ENCODE peak calls at places on chromosome 15, in nine cellular contexts. A, S, Z, X, Q, Y, U, J and M are unnamed samples. For H3K4me1, the result is how much of the 10 kb centered on the place peaks cover.

GRCh38 chr15:35078221-35078915 is 6.7 kb downstream of the NANOGP8 start:
- DNase-seq in A (no peak), S (peak), Z (no peak), X (no peak), Q (no peak), Y (peak), U (no peak), J (peak), M (peak)

GRCh38 chr15:44550256-44550655 is 13.3 kb downstream of the EIF3J start:
- DNase-seq in A (no peak), S (no peak), Z (peak), X (no peak), Q (no peak), Y (peak), U (no peak), J (no peak), M (peak)

GRCh38 chr15:68209735-68210408 is 4.7 kb upstream of the CALML4 start:
- DNase-seq in A (peak), S (no peak), Z (no peak), X (peak), Q (no peak), Y (no peak), U (no peak), J (no peak), M (no peak)

GRCh38 chr15:31732695-31733094 is 297.6 kb upstream of the CHRNA7 start:
- DNase-seq in A (no peak), S (no peak), Z (no peak), X (no peak), Q (no peak), Y (no peak), U (no peak), J (no peak), M (no peak)

GRCh38 chr15:101027273-101027901 is 108.2 kb downstream of the LRRK1 start:
- DNase-seq in A (peak), S (peak), Z (no peak), X (no peak), Q (peak), Y (no peak), U (no peak), J (no peak), M (no peak)

GRCh38 chr15:39213385-39213840 is 367.5 kb upstream of the THBS1 start:
- DNase-seq in A (no peak), S (no peak), Z (peak), X (peak), Q (peak), Y (peak), U (no peak), J (peak), M (peak)

GRCh38 chr15:94031072-94031471 is 200.3 kb upstream of the MCTP2 start:
- DNase-seq in A (no peak), S (no peak), Z (no peak), X (no peak), Q (no peak), Y (no peak), U (no peak), J (no peak), M (no peak)

GRCh38 chr15:68310178-68310810 is 32.7 kb downstream of the FEM1B start:
- DNase-seq in A (peak), S (peak), Z (no peak), X (peak), Q (peak), Y (no peak), U (no peak), J (no peak), M (no peak)

GRCh38 chr15:40787344-40787841 is 17.6 kb downstream of the C15orf62 start:
- DNase-seq in A (no peak), S (no peak), Z (peak), X (no peak), Q (no peak), Y (no peak), U (no peak), J (peak), M (no peak)

GRCh38 chr15:40782609-40783227 is 12.9 kb downstream of the C15orf62 start:
- DNase-seq in A (peak), S (peak), Z (peak), X (no peak), Q (peak), Y (peak), U (peak), J (peak), M (peak)

GRCh38 chr15:40787991-40788390 is 18.2 kb downstream of the C15orf62 start:
- DNase-seq in A (no peak), S (no peak), Z (no peak), X (no peak), Q (no peak), Y (no peak), U (no peak), J (no peak), M (no peak)

GRCh38 chr15:40785158-40785557 is 15.4 kb downstream of the C15orf62 start:
- DNase-seq in A (no peak), S (no peak), Z (peak), X (no peak), Q (no peak), Y (no peak), U (no peak), J (no peak), M (no peak)

DNA sequence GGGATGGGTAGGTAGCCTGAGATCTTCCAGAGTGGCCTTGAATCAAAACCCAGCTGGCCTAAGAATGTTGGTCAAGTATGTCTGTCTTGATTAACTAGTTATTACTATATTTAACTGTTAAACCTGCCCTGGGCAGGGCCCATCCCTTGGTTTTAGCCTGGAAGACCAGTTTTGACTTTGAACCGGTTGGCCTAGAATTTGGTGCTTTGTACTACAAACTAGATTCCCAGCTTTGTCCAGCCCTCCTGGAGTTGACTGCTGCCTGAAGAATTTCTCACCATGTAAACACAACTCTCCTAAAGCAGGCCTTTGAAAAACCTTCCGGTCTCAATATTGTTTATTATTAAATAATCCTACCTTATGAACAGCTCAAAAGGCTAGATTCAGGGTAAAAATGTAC is 16.0 kb downstream of the C15orf62 start:
- DNase-seq in A (no peak), S (no peak), Z (peak), X (no peak), Q (no peak), Y (no peak), U (no peak), J (no peak), M (no peak)
- H3K4me1 ChIP-seq in A (under half), S (under half), Z (half or more), X (under half), Q (under half), Y (under half), U (under half), J (under half), M (under half)

GRCh38 chr15:57911247-57911646 is 154.3 kb downstream of the ALDH1A2 start:
- DNase-seq in A (no peak), S (peak), Z (no peak), X (peak), Q (peak), Y (no peak), U (no peak), J (no peak), M (peak)

GRCh38 chr15:57915827-57916531 is 149.5 kb downstream of the ALDH1A2 start:
- DNase-seq in A (no peak), S (no peak), Z (no peak), X (no peak), Q (no peak), Y (no peak), U (no peak), J (no peak), M (no peak)

GRCh38 chr15:57917998-57918397 is 147.5 kb downstream of the ALDH1A2 start:
- DNase-seq in A (no peak), S (no peak), Z (no peak), X (no peak), Q (no peak), Y (no peak), U (no peak), J (no peak), M (no peak)

GRCh38 chr15:57916695-57917094 is 148.8 kb downstream of the ALDH1A2 start:
- DNase-seq in A (no peak), S (no peak), Z (no peak), X (no peak), Q (no peak), Y (no peak), U (no peak), J (no peak), M (peak)

DNA sequence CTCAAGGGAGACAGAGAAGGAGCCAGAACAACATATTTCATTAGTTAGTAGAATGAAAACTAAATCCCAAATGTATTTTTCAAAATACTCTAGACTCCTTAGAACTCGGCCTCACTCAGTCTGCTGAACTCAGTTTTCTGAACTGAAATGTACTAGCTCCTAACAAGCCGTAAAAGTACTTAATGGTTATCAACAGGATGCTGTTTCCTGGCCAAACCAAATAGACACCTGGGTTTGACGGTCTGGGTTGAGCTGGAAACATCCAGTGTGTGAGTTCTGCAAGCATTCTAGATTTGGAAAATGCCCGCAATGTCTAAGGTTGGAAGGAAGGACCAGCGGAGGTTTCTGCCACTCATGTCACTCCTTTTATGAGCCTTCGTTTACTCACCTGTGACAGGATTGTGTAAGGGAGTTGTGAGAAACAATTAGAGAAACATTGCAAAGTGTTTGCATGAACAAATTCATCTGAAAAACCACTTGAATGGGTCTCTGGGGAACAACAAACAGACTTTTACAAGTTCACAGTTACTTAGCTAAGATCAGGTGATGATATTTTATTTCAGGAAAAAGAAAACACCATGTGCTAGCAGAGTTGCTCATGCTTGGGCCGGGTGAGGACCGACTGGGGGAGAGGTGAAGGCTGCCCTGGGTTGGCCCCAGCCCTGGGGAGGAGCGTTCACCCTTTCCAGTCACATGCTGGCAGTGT is 151.0 kb downstream of the ALDH1A2 start:
- DNase-seq in A (no peak), S (no peak), Z (no peak), X (no peak), Q (no peak), Y (no peak), U (no peak), J (no peak), M (no peak)
- H3K4me3 ChIP-seq in A (no peak), S (no peak), Z (no peak), X (no peak), Q (no peak), Y (no peak), U (no peak), J (no peak), M (no peak)

DNA sequence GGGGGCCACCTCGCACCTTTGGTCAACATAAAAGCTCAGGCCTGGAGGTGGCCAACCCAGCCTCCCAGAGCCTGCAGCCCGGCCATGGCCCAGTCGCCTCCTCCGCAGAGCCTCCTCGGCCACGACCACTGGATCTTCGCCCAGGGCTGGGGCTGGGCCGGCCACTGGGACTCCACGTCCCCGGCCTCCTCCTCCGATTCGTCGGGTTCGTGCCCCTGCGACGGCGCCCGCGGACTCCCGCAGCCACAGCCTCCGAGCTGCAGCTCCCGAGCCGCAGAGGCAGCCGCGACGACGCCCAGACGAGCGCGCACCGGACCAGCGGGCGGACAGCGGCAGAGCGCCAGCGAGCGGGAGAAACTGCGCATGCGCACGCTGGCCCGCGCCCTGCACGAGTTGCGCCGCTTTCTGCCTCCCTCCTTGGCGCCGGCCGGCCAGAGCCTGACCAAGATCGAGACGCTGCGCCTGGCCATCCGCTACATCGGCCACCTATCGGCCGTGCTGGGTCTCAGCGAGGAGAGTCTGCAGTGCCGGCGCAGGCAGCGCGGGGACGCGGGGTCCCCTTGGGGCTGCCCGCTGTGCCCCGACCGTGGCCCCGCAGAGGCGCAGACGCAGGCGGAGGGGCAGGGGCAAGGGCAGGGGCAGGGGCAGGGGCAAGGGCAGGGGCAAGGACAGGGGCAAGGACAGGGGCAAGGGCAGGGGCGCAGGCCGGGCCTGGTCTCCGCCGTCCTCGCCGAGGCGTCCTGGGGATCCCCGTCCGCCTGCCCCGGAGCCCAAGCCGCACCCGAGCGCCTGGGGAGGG is at the start of gene MESP2:
- DNase-seq in A (peak), S (peak), Z (no peak), X (peak), Q (peak), Y (peak), U (no peak), J (peak), M (peak)
- TF ChIP-seq CTCF in A (peak), S (peak), Z (no peak), X (peak), Q (peak), Y (no peak), U (no peak), J (peak), M (peak)

DNA sequence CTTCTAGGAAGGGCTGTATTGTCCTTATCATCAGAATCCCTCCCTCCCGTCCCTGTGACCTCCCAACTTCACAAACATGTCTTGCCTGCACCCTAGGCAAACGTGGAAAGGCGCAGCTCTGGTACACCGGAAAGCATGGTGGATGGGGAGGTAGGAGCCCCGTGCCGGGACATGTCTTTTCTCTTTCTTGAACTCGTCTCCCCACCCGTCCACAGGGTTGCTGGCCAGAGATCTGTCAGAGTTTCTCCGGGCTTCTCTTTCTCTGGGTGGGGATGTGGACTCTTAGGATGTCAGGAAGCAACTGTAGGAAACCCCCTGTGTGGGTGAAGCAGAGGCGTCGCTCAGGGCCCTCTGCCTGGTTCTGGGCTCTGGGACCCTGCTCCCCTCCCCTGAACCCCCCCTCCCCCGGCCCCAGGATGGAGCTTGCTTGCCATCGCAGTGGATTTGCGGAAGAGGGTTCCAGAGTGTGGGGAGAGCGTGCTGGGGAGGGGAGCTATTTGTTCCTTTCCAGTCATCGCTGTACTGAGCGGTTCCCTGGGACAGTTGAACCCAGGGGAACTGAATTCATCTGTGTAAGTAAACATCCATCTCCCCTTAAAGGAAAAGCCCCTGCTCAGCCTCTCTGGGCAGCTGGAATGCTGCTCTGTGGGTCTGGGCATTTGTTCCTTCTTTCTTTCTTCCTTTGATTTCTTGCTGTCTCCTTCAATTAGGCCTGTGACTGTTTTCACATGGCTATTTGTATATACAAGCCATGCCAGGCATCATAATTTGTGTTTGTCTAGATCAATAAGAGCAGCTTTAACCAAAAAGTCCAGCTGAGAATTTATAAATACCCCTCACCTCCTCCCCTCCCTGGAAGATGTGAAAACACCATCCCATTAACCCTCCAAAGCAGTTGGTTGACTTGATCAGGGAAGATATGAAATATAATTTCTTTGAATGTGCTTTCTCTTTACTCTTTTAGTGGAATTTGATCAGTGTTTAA is 72.8 kb downstream of the SMAD3 start:
- DNase-seq in A (peak), S (no peak), Z (no peak), X (no peak), Q (no peak), Y (no peak), U (no peak), J (no peak), M (no peak)
- H3K4me1 ChIP-seq in A (half or more), S (under half), Z (under half), X (half or more), Q (half or more), Y (half or more), U (under half), J (under half), M (half or more)

DNA sequence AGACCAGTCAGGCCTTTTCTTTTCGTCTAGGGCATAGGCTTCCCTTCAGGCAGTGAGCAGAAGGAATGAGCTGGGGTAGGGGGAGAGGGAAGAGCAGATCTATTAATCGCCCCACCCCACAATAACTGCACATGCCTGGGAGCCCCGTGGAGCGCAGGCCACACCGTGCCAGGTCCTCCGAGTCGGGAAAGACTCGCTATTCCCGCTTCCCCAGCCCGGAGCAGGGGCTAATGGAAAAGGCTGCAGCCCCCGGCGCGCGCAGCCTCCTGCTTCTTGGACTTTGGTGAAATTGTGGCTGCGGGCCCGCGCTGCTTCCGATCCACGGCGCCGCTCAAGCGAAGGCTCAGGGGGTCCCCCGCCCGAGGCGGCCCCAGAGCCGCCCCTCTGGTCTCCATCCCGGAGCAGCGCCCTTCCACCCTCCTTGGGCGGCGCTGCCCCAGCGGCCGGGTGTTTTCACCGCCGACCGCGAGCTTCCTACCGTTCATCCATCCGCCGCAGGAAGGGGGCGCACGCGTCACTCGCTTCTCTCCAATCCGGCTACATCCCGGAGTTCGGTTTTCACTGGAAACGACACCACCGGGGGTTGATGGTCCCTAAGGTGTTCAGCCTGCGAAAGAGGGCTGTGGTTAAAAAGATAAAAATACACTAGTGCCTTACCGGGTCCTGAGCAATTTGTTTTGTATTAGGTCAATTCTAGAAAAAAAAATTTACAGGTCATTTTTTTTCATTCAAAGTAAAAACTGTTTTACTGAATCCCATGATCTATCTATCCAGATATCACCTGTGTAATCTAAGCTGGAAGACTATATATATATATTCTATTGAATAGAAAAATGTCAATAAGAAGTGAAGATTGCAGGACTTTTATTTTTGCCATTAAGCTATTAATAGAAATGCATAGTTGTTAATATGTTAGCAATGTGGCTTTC is 4.4 kb upstream of the SYNM start:
- DNase-seq in A (peak), S (peak), Z (peak), X (peak), Q (peak), Y (peak), U (no peak), J (peak), M (peak)
- H3K4me3 ChIP-seq in A (peak), S (peak), Z (peak), X (peak), Q (peak), Y (peak), U (no peak), J (peak), M (peak)

DNA sequence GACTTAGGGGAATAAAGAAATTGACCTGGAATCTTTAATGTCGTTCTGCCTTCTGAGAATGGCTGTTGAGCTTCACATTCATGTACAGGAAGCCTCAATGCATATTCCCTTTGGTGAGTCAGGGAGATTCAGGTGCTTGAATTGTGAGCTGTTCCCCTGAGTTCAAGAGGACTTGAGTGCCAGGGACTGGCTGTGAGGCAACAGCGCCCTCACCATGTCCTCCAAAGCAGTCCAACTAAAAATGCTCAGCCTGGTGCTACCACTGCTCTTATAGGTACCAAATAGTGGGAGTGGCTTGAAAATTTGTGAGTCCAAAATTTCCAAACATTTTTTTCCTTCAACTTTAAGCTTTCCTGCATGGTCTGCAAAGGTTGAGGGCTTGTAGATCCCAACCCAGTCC is 54.1 kb downstream of the LEO1 start:
- DNase-seq in A (no peak), S (peak), Z (peak), X (no peak), Q (no peak), Y (peak), U (no peak), J (peak), M (peak)
- TF ChIP-seq CTCF in A (no peak), S (peak), Z (peak), X (peak), Q (no peak), Y (peak), U (no peak), J (peak), M (peak)

GRCh38 chr15:80399508-80399907 is 4.7 kb upstream of the ARNT2 start:
- DNase-seq in A (no peak), S (no peak), Z (no peak), X (no peak), Q (no peak), Y (no peak), U (no peak), J (no peak), M (no peak)
- H3K4me1 ChIP-seq in A (under half), S (under half), Z (under half), X (under half), Q (under half), Y (under half), U (under half), J (under half), M (under half)

DNA sequence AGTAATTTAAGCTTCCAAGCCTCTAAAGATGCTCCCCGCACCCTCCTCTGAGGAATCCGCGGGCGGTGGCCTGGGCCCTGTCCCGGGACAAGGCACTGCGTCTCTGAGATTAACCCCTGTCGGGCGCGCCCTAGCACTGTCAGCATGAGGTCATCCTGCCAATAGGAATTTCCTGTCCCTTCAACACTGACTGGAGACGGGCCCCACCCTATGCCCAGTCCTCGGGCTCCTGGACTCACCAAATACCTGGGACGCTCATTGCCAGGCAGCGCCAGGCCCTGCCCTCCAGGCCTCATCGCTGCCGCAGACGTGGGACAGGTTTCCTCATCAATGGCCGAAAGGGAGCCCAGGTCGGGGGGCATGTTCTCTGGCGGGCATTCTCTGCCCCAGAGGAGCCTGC is 67.6 kb upstream of the SH3GL3 start:
- DNase-seq in A (no peak), S (no peak), Z (peak), X (no peak), Q (no peak), Y (peak), U (no peak), J (peak), M (no peak)
- H3K4me3 ChIP-seq in A (no peak), S (no peak), Z (peak), X (peak), Q (no peak), Y (no peak), U (no peak), J (peak), M (no peak)